ENCODE peak calls at places on chromosome 1, in ten cellular contexts. F is GM04503; Q is right atrium auricular region; E is mucosa of gallbladder; P is T-helper 2 cell; V is activated CD4-positive, alpha-beta T cell treated with anti-CD3 and anti-CD28 coated beads for 24 hours; J is colonic mucosa; T is progenitor cell of endocrine pancreas; H is GM03348; O is GM12865. D is an unnamed sample.

GRCh38 chr1:110148961-110149360 is 1.3 kb upstream of the SLC6A17 start:
- DNase-seq in F (no peak), Q (no peak), E (no peak), P (no peak), V (no peak), J (no peak), T (no peak), H (no peak), O (peak; percentile 2), D (peak; percentile 34)

GRCh38 chr1:156151093-156151688 is 2.2 kb upstream of the SEMA4A start:
- DNase-seq in F (peak; percentile 61), Q (no peak), E (no peak), P (no peak), V (no peak), J (no peak), T (no peak), H (no peak), O (peak; percentile 79), D (no peak)

GRCh38 chr1:103145449-103145848 is 37.1 kb upstream of the COL11A1 start:
- DNase-seq in F (no peak), Q (no peak), E (no peak), P (no peak), V (no peak), J (no peak), T (no peak), H (no peak), O (no peak), D (no peak)

GRCh38 chr1:43791243-43791642 is 83.9 kb downstream of the ST3GAL3 start:
- DNase-seq in F (no peak), Q (no peak), E (no peak), P (no peak), V (no peak), J (no peak), T (no peak), H (no peak), O (no peak), D (no peak)

GRCh38 chr1:15736035-15736665 is at the start of gene SLC25A34:
- DNase-seq in F (no peak), Q (no peak), E (peak; percentile 84), P (no peak), V (no peak), J (peak; percentile 95), T (no peak), H (no peak), O (no peak), D (peak; percentile 67)

GRCh38 chr1:27418326-27418761 is 25.9 kb downstream of the GPR3 start:
- DNase-seq in F (peak; percentile 86), Q (no peak), E (peak; percentile 71), P (peak; percentile 93), V (peak; percentile 45), J (peak; percentile 60), T (no peak), H (peak; percentile 92), O (peak; percentile 93), D (no peak)

GRCh38 chr1:24526940-24527542 is 24.4 kb downstream of the RCAN3 start:
- DNase-seq in F (no peak), Q (no peak), E (no peak), P (peak; percentile 61), V (peak; percentile 46), J (peak; percentile 37), T (no peak), H (peak; percentile 37), O (peak; percentile 28), D (peak; percentile 40)

GRCh38 chr1:176529395-176529794 is 66.4 kb downstream of the PAPPA2 start:
- DNase-seq in F (no peak), Q (no peak), E (no peak), P (no peak), V (no peak), J (no peak), T (no peak), H (no peak), O (no peak), D (no peak)

GRCh38 chr1:237851209-237851845 is 39.4 kb downstream of the ZP4 start:
- DNase-seq in F (no peak), Q (no peak), E (peak; percentile 17), P (peak; percentile 44), V (no peak), J (peak; percentile 37), T (no peak), H (no peak), O (peak; percentile 55), D (peak; percentile 71)

GRCh38 chr1:66944330-66945274 is 19.8 kb downstream of the MIER1 start:
- DNase-seq in F (peak; percentile 42), Q (no peak), E (peak; percentile 62), P (no peak), V (no peak), J (no peak), T (no peak), H (no peak), O (no peak), D (no peak)

GRCh38 chr1:54120698-54121481 is 31.9 kb downstream of the CDCP2 start:
- DNase-seq in F (no peak), Q (no peak), E (no peak), P (no peak), V (no peak), J (peak; percentile 39), T (no peak), H (no peak), O (no peak), D (no peak)

GRCh38 chr1:204072951-204073836 is at the start of gene SOX13:
- DNase-seq in F (no peak), Q (peak; percentile 88), E (peak; percentile 86), P (peak; percentile 27), V (no peak), J (peak; percentile 94), T (peak; percentile 65), H (peak; percentile 95), O (no peak), D (peak; percentile 89)

GRCh38 chr1:41383094-41383852 is 22.0 kb downstream of the FOXO6 start:
- DNase-seq in F (no peak), Q (no peak), E (no peak), P (peak; percentile 44), V (peak; percentile 47), J (no peak), T (no peak), H (peak; percentile 84), O (no peak), D (no peak)

D was measured in HT-29.